ENCODE peak calls at places on chromosomes 13 and 19, in six cellular contexts. O is stimulated activated CD8-positive, alpha-beta memory T cell treated with anti-CD3 and anti-CD28 coated beads, Interleukin-7, amount 100 ng/mL, for 1 hour; Q is right lobe of liver; E is fibroblast of mammary gland; J is NCI-H1105 treated with DMSO at 0.1 percent for 48 hours; X is CD4-positive, CD25-positive, alpha-beta regulatory T cell. N is an unnamed sample.

GRCh38 chr13:99062593-99062992 is 84.7 kb upstream of the DOCK9 start:
- DNase-seq in O (no peak), Q (no peak), E (no peak), J (peak; percentile 63), X (no peak), N (no peak)

GRCh38 chr19:48190288-48191284 is 20.1 kb downstream of the ZSWIM9 start:
- DNase-seq in O (peak; percentile 30), Q (peak; percentile 34), E (peak; percentile 82), J (no peak), X (peak; percentile 33), N (peak; percentile 16)

GRCh38 chr13:113765241-113765910 is 6.3 kb downstream of the TMEM255B start:
- DNase-seq in O (no peak), Q (no peak), E (peak; percentile 40), J (no peak), X (no peak), N (no peak)

GRCh38 chr13:77896536-77896935 is 22.1 kb downstream of the EDNRB start:
- DNase-seq in O (no peak), Q (no peak), E (peak; percentile 99), J (no peak), X (no peak), N (no peak)

GRCh38 chr19:848457-848921 is 3.6 kb upstream of the ELANE start:
- DNase-seq in O (no peak), Q (no peak), E (peak; percentile 29), J (no peak), X (no peak), N (no peak)

GRCh38 chr13:36157475-36157874 is 26.3 kb upstream of the DCLK1 start:
- DNase-seq in O (no peak), Q (no peak), E (peak; percentile 79), J (peak; percentile 1), X (no peak), N (no peak)

GRCh38 chr13:51926528-51926885 is 64.7 kb downstream of the CCDC70 start:
- DNase-seq in O (no peak), Q (no peak), E (no peak), J (no peak), X (no peak), N (no peak)

GRCh38 chr13:76848596-76848995 is 37.6 kb downstream of the KCTD12 start:
- DNase-seq in O (no peak), Q (no peak), E (peak; percentile 61), J (no peak), X (no peak), N (no peak)

GRCh38 chr19:5314012-5314906 is 26.4 kb downstream of the PTPRS start:
- DNase-seq in O (no peak), Q (no peak), E (peak; percentile 53), J (no peak), X (no peak), N (no peak)

GRCh38 chr19:51824603-51825002 is 29.6 kb downstream of the FPR3 start:
- DNase-seq in O (no peak), Q (no peak), E (no peak), J (no peak), X (no peak), N (no peak)

GRCh38 chr13:46721054-46721453 is 75.9 kb downstream of the ESD start:
- DNase-seq in O (no peak), Q (peak; percentile 49), E (peak; percentile 57), J (peak; percentile 20), X (peak; percentile 45), N (peak; percentile 33)

GRCh38 chr19:16825312-16826168 is 3.7 kb upstream of the SIN3B start:
- DNase-seq in O (no peak), Q (peak; percentile 58), E (peak; percentile 87), J (peak; percentile 58), X (no peak), N (no peak)

GRCh38 chr13:48500652-48501197 is 32.2 kb downstream of the RCBTB2 start:
- DNase-seq in O (no peak), Q (no peak), E (peak; percentile 93), J (no peak), X (no peak), N (peak; percentile 47)

GRCh38 chr13:105462981-105463380 is 1072.5 kb downstream of the EFNB2 start:
- DNase-seq in O (no peak), Q (no peak), E (no peak), J (no peak), X (no peak), N (no peak)

GRCh38 chr19:43631491-43631890 is 8.2 kb downstream of the CADM4 start:
- DNase-seq in O (no peak), Q (no peak), E (no peak), J (no peak), X (no peak), N (no peak)

GRCh38 chr13:27483421-27483820 is 33.1 kb upstream of the MTIF3 start:
- DNase-seq in O (no peak), Q (no peak), E (no peak), J (no peak), X (no peak), N (no peak)

GRCh38 chr19:39341122-39341719 is 1.0 kb upstream of the SAMD4B start:
- DNase-seq in O (peak; percentile 17), Q (no peak), E (no peak), J (no peak), X (no peak), N (no peak)

GRCh38 chr13:113358653-113359052 is 5.3 kb downstream of the GRTP1 start:
- DNase-seq in O (no peak), Q (no peak), E (no peak), J (no peak), X (no peak), N (no peak)

GRCh38 chr13:30004204-30004603 is 153.8 kb upstream of the UBL3 start:
- DNase-seq in O (no peak), Q (no peak), E (peak; percentile 61), J (no peak), X (no peak), N (no peak)

GRCh38 chr13:66040506-66040905 is 1189.6 kb downstream of the PCDH9 start:
- DNase-seq in O (no peak), Q (no peak), E (peak; percentile 40), J (no peak), X (no peak), N (no peak)

GRCh38 chr13:114145256-114145655 is 12.8 kb upstream of the RASA3 start:
- DNase-seq in O (no peak), Q (peak; percentile 24), E (no peak), J (no peak), X (no peak), N (no peak)

GRCh38 chr19:11088508-11089253 is 582 bp upstream of the LDLR start:
- DNase-seq in O (no peak), Q (no peak), E (peak; percentile 73), J (peak; percentile 25), X (no peak), N (no peak)

GRCh38 chr13:84812789-84813188 is 930.5 kb upstream of the SLITRK1 start:
- DNase-seq in O (no peak), Q (no peak), E (no peak), J (no peak), X (no peak), N (no peak)

GRCh38 chr13:94480672-94481145 is 1.2 kb upstream of the DCT start:
- DNase-seq in O (no peak), Q (no peak), E (peak; percentile 87), J (no peak), X (no peak), N (no peak)

GRCh38 chr13:44578064-44578394 is 1.9 kb upstream of the TSC22D1 start:
- DNase-seq in O (no peak), Q (no peak), E (peak; percentile 59), J (no peak), X (no peak), N (no peak)

GRCh38 chr13:98474292-98474691 is 102.6 kb downstream of the STK24 start:
- DNase-seq in O (no peak), Q (no peak), E (no peak), J (no peak), X (no peak), N (no peak)

GRCh38 chr13:111131610-111132009 is 16.5 kb downstream of the ARHGEF7 start:
- DNase-seq in O (no peak), Q (no peak), E (no peak), J (no peak), X (no peak), N (no peak)

N was measured in naive B cell.